ENCODE peak calls at places on chromosomes 7 and 10, in six cellular contexts. P is CD4-positive, alpha-beta T cell; N is RPMI8226; Z is stimulated activated CD8-positive, alpha-beta memory T cell treated with anti-CD3 and anti-CD28 coated beads, Interleukin-7, amount 100 ng/mL, for 24 hours; B is EH; X is neural progenitor cell. C is an unnamed sample.

GRCh38 chr10:91420868-91421267 is 10.7 kb downstream of the HECTD2 start:
- DNase-seq in Z (no peak), N (no peak), P (no peak), B (peak), X (no peak), C (no peak)

GRCh38 chr10:35412336-35412735 is 76.0 kb downstream of the CCNY start:
- DNase-seq in P (no peak), N (no peak), X (no peak), B (no peak), Z (no peak), C (no peak)

GRCh38 chr10:48932831-48933670 is 6.6 kb downstream of the LRRC18 start:
- DNase-seq in X (no peak), Z (no peak), P (no peak), B (peak), N (no peak), C (no peak)

GRCh38 chr10:3980660-3981059 is 195.7 kb upstream of the KLF6 start:
- DNase-seq in Z (no peak), B (no peak), N (no peak), X (no peak), P (no peak), C (no peak)

GRCh38 chr10:70694410-70695179 is 22.3 kb downstream of the ADAMTS14 start:
- DNase-seq in N (no peak), Z (no peak), X (no peak), P (no peak), B (peak), C (no peak)

GRCh38 chr7:1689356-1689755 is 19.3 kb downstream of the ELFN1 start:
- DNase-seq in X (peak), P (no peak), Z (no peak), B (no peak), N (no peak), C (no peak)

GRCh38 chr10:76628801-76629200 is 1008.8 kb downstream of the KCNMA1 start:
- DNase-seq in Z (no peak), P (no peak), X (no peak), N (no peak), B (no peak), C (no peak)

GRCh38 chr7:20211376-20211775 is 5.8 kb downstream of the MACC1 start:
- DNase-seq in P (no peak), N (no peak), Z (no peak), X (no peak), B (no peak), C (no peak)

GRCh38 chr7:97215556-97215955 is 98.1 kb downstream of the SDHAF3 start:
- DNase-seq in P (no peak), N (peak), Z (no peak), X (peak), B (no peak), C (no peak)

GRCh38 chr10:119296703-119297102 is 89.3 kb downstream of the GRK5 start:
- DNase-seq in X (no peak), N (no peak), B (peak), P (no peak), Z (no peak), C (no peak)

GRCh38 chr10:29535012-29535777 is 99.6 kb downstream of the SVIL start:
- DNase-seq in P (no peak), B (peak), X (peak), Z (no peak), N (no peak), C (no peak)

GRCh38 chr10:70847666-70848360 is 32.1 kb downstream of the SGPL1 start:
- DNase-seq in Z (no peak), P (no peak), B (peak), N (no peak), X (no peak), C (no peak)

GRCh38 chr7:80876894-80877414 is 41.9 kb downstream of the SEMA3C start:
- DNase-seq in B (peak), P (no peak), X (no peak), Z (no peak), N (no peak), C (no peak)

GRCh38 chr7:43572516-43573049 is 10.3 kb upstream of the STK17A start:
- DNase-seq in P (peak), N (peak), X (no peak), Z (no peak), B (peak), C (no peak)

GRCh38 chr7:87899258-87899657 is 23.0 kb downstream of the DBF4 start:
- DNase-seq in P (no peak), B (no peak), N (no peak), Z (no peak), X (no peak), C (no peak)

GRCh38 chr7:45598697-45599520 is 24.7 kb downstream of the ADCY1 start:
- DNase-seq in P (no peak), B (no peak), Z (no peak), X (no peak), N (no peak), C (no peak)

GRCh38 chr10:126124923-126125322 is 228.6 kb downstream of the FANK1 start:
- DNase-seq in X (no peak), N (no peak), P (no peak), B (peak), Z (no peak), C (no peak)

GRCh38 chr7:131027287-131027773 is 293.3 kb upstream of the KLF14 start:
- DNase-seq in N (no peak), B (peak), Z (no peak), X (no peak), P (peak), C (peak)

GRCh38 chr10:118583611-118584010 is 11.8 kb downstream of the PRLHR start:
- DNase-seq in B (no peak), X (no peak), N (no peak), Z (no peak), P (no peak), C (no peak)

GRCh38 chr10:34254596-34254995 is 560.5 kb downstream of the PARD3 start:
- DNase-seq in P (no peak), X (no peak), Z (no peak), B (peak), N (no peak), C (no peak)

GRCh38 chr7:32952876-32953275 is 4.4 kb upstream of the FKBP9 start:
- DNase-seq in B (no peak), N (no peak), P (no peak), Z (no peak), X (no peak), C (no peak)

GRCh38 chr7:2231992-2232765 is 566 bp downstream of the MAD1L1 start:
- DNase-seq in X (peak), P (no peak), N (peak), Z (no peak), B (peak), C (peak)

GRCh38 chr7:1986366-1987083 is 246.2 kb downstream of the MAD1L1 start:
- DNase-seq in P (peak), N (no peak), X (no peak), Z (no peak), B (no peak), C (peak)

C was measured in T-helper 2 cell.